ENCODE peak calls at places on chromosomes 16 and 17, in ten cellular contexts. One of them, this sample, is unnamed. For H3K4me1 and H3K36me3, the result is how much of the 10 kb centered on the place peaks cover.

GRCh38 chr16:25493136-25493811 is 198.5 kb upstream of the HS3ST4 start:
- DNase-seq in CD8-positive, alpha-beta memory T cell: no peak
- DNase-seq in neuronal stem cell: no peak
- DNase-seq in body of pancreas: no peak
- DNase-seq in thyroid gland: no peak
- DNase-seq in mesendoderm: no peak
- DNase-seq in heart right ventricle: no peak
- DNase-seq in neural progenitor cell: no peak
- DNase-seq in cardiac muscle cell: no peak
- DNase-seq in CD8-positive, alpha-beta T cell: no peak
- DNase-seq in this sample: no peak

GRCh38 chr17:39069114-39069756 is 82.2 kb downstream of the PLXDC1 start:
- DNase-seq in thyroid gland: peak
- DNase-seq in neural progenitor cell: peak
- DNase-seq in body of pancreas: peak
- DNase-seq in heart right ventricle: no peak
- DNase-seq in cardiac muscle cell: peak
- DNase-seq in CD8-positive, alpha-beta memory T cell: peak
- DNase-seq in mesendoderm: peak
- DNase-seq in CD8-positive, alpha-beta T cell: no peak
- DNase-seq in neuronal stem cell: peak
- DNase-seq in this sample: peak

GRCh38 chr16:24800586-24800985 is 45.2 kb upstream of the SLC5A11 start:
- DNase-seq in neuronal stem cell: no peak
- DNase-seq in cardiac muscle cell: peak
- DNase-seq in CD8-positive, alpha-beta T cell: no peak
- DNase-seq in mesendoderm: peak
- DNase-seq in neural progenitor cell: no peak
- DNase-seq in body of pancreas: no peak
- DNase-seq in heart right ventricle: no peak
- DNase-seq in thyroid gland: no peak
- DNase-seq in CD8-positive, alpha-beta memory T cell: no peak
- DNase-seq in this sample: no peak

GRCh38 chr17:44362964-44363612 is 565 bp downstream of the FAM171A2 start:
- DNase-seq in CD8-positive, alpha-beta T cell: no peak
- DNase-seq in CD8-positive, alpha-beta memory T cell: no peak
- DNase-seq in body of pancreas: no peak
- DNase-seq in mesendoderm: no peak
- DNase-seq in cardiac muscle cell: no peak
- DNase-seq in neural progenitor cell: peak
- DNase-seq in thyroid gland: peak
- DNase-seq in neuronal stem cell: no peak
- DNase-seq in heart right ventricle: no peak
- DNase-seq in this sample: peak

GRCh38 chr17:77827039-77827438 is 131.5 kb upstream of the TNRC6C start:
- DNase-seq in CD8-positive, alpha-beta T cell: no peak
- DNase-seq in heart right ventricle: no peak
- DNase-seq in cardiac muscle cell: no peak
- DNase-seq in neural progenitor cell: no peak
- DNase-seq in CD8-positive, alpha-beta memory T cell: no peak
- DNase-seq in mesendoderm: no peak
- DNase-seq in neuronal stem cell: no peak
- DNase-seq in body of pancreas: no peak
- DNase-seq in thyroid gland: no peak
- DNase-seq in this sample: no peak

GRCh38 chr17:73257516-73257915 is 4.2 kb downstream of the CPSF4L start:
- DNase-seq in heart right ventricle: no peak
- DNase-seq in CD8-positive, alpha-beta T cell: no peak
- DNase-seq in thyroid gland: peak
- DNase-seq in mesendoderm: no peak
- DNase-seq in cardiac muscle cell: no peak
- DNase-seq in body of pancreas: no peak
- DNase-seq in neuronal stem cell: no peak
- DNase-seq in CD8-positive, alpha-beta memory T cell: no peak
- DNase-seq in neural progenitor cell: no peak
- DNase-seq in this sample: no peak

GRCh38 chr16:68087688-68088087 is 2.5 kb downstream of the NFATC3 start:
- DNase-seq in thyroid gland: no peak
- DNase-seq in mesendoderm: no peak
- DNase-seq in CD8-positive, alpha-beta T cell: no peak
- DNase-seq in cardiac muscle cell: no peak
- DNase-seq in body of pancreas: no peak
- DNase-seq in heart right ventricle: no peak
- DNase-seq in neuronal stem cell: no peak
- DNase-seq in CD8-positive, alpha-beta memory T cell: no peak
- DNase-seq in neural progenitor cell: no peak
- DNase-seq in this sample: no peak

GRCh38 chr16:53745753-53746258 is 41.9 kb downstream of the FTO start:
- DNase-seq in heart right ventricle: no peak
- DNase-seq in thyroid gland: no peak
- DNase-seq in neuronal stem cell: no peak
- DNase-seq in body of pancreas: no peak
- DNase-seq in mesendoderm: peak
- DNase-seq in CD8-positive, alpha-beta memory T cell: no peak
- DNase-seq in cardiac muscle cell: peak
- DNase-seq in neural progenitor cell: no peak
- DNase-seq in CD8-positive, alpha-beta T cell: no peak
- DNase-seq in this sample: no peak

GRCh38 chr16:85639529-85640253 is 26.6 kb downstream of the GSE1 start:
- DNase-seq in body of pancreas: peak
- DNase-seq in cardiac muscle cell: no peak
- DNase-seq in heart right ventricle: peak
- DNase-seq in neural progenitor cell: no peak
- DNase-seq in neuronal stem cell: no peak
- DNase-seq in CD8-positive, alpha-beta memory T cell: no peak
- DNase-seq in thyroid gland: no peak
- DNase-seq in CD8-positive, alpha-beta T cell: no peak
- DNase-seq in mesendoderm: no peak
- DNase-seq in this sample: no peak

GRCh38 chr17:41635121-41636097 is 11.0 kb upstream of the KRT17 start:
- DNase-seq in neuronal stem cell: no peak
- DNase-seq in mesendoderm: peak
- DNase-seq in CD8-positive, alpha-beta memory T cell: no peak
- DNase-seq in heart right ventricle: peak
- DNase-seq in thyroid gland: no peak
- DNase-seq in cardiac muscle cell: peak
- DNase-seq in CD8-positive, alpha-beta T cell: no peak
- DNase-seq in body of pancreas: peak
- DNase-seq in neural progenitor cell: peak
- DNase-seq in this sample: no peak

GRCh38 chr16:9003763-9004162 is 40.1 kb upstream of the USP7 start:
- DNase-seq in thyroid gland: no peak
- DNase-seq in body of pancreas: no peak
- DNase-seq in heart right ventricle: no peak
- DNase-seq in neural progenitor cell: no peak
- DNase-seq in mesendoderm: no peak
- DNase-seq in cardiac muscle cell: no peak
- DNase-seq in CD8-positive, alpha-beta T cell: no peak
- DNase-seq in CD8-positive, alpha-beta memory T cell: no peak
- DNase-seq in neuronal stem cell: no peak
- DNase-seq in this sample: no peak

GRCh38 chr16:4940719-4941118 is 3.8 kb upstream of the PPL start:
- DNase-seq in body of pancreas: no peak
- DNase-seq in neuronal stem cell: no peak
- DNase-seq in CD8-positive, alpha-beta T cell: no peak
- DNase-seq in neural progenitor cell: no peak
- DNase-seq in thyroid gland: no peak
- DNase-seq in cardiac muscle cell: no peak
- DNase-seq in CD8-positive, alpha-beta memory T cell: no peak
- DNase-seq in heart right ventricle: no peak
- DNase-seq in mesendoderm: no peak
- DNase-seq in this sample: no peak

GRCh38 chr17:50904522-50905459 is 38.6 kb upstream of the TOB1 start:
- DNase-seq in neural progenitor cell: peak
- DNase-seq in CD8-positive, alpha-beta T cell: no peak
- DNase-seq in CD8-positive, alpha-beta memory T cell: no peak
- DNase-seq in heart right ventricle: no peak
- DNase-seq in mesendoderm: no peak
- DNase-seq in thyroid gland: peak
- DNase-seq in neuronal stem cell: no peak
- DNase-seq in cardiac muscle cell: peak
- DNase-seq in body of pancreas: peak
- DNase-seq in this sample: no peak

GRCh38 chr17:11628374-11628773 is 30.1 kb downstream of the DNAH9 start:
- DNase-seq in thyroid gland: no peak
- DNase-seq in body of pancreas: no peak
- DNase-seq in cardiac muscle cell: no peak
- DNase-seq in CD8-positive, alpha-beta T cell: no peak
- DNase-seq in heart right ventricle: no peak
- DNase-seq in CD8-positive, alpha-beta memory T cell: no peak
- DNase-seq in neural progenitor cell: peak
- DNase-seq in neuronal stem cell: no peak
- DNase-seq in mesendoderm: no peak
- DNase-seq in this sample: no peak

GRCh38 chr17:42547698-42548069 is 5.0 kb upstream of the HSD17B1 start:
- DNase-seq in CD8-positive, alpha-beta T cell: no peak
- DNase-seq in body of pancreas: peak
- DNase-seq in cardiac muscle cell: no peak
- DNase-seq in mesendoderm: no peak
- DNase-seq in CD8-positive, alpha-beta memory T cell: no peak
- DNase-seq in heart right ventricle: no peak
- DNase-seq in neural progenitor cell: no peak
- DNase-seq in thyroid gland: no peak
- DNase-seq in neuronal stem cell: no peak
- DNase-seq in this sample: no peak

GRCh38 chr17:80866050-80866793 is 125.4 kb upstream of the CHMP6 start:
- DNase-seq in thyroid gland: peak
- DNase-seq in body of pancreas: peak
- DNase-seq in neural progenitor cell: peak
- DNase-seq in neuronal stem cell: no peak
- DNase-seq in cardiac muscle cell: peak
- DNase-seq in mesendoderm: peak
- DNase-seq in CD8-positive, alpha-beta T cell: peak
- DNase-seq in CD8-positive, alpha-beta memory T cell: peak
- DNase-seq in heart right ventricle: peak
- DNase-seq in this sample: no peak

GRCh38 chr16:27426423-27427408 is 24.7 kb downstream of the IL21R start:
- DNase-seq in mesendoderm: peak
- DNase-seq in cardiac muscle cell: peak
- DNase-seq in neural progenitor cell: no peak
- DNase-seq in body of pancreas: no peak
- DNase-seq in CD8-positive, alpha-beta memory T cell: peak
- DNase-seq in thyroid gland: peak
- DNase-seq in heart right ventricle: peak
- DNase-seq in neuronal stem cell: no peak
- DNase-seq in CD8-positive, alpha-beta T cell: peak
- DNase-seq in this sample: peak

DNA sequence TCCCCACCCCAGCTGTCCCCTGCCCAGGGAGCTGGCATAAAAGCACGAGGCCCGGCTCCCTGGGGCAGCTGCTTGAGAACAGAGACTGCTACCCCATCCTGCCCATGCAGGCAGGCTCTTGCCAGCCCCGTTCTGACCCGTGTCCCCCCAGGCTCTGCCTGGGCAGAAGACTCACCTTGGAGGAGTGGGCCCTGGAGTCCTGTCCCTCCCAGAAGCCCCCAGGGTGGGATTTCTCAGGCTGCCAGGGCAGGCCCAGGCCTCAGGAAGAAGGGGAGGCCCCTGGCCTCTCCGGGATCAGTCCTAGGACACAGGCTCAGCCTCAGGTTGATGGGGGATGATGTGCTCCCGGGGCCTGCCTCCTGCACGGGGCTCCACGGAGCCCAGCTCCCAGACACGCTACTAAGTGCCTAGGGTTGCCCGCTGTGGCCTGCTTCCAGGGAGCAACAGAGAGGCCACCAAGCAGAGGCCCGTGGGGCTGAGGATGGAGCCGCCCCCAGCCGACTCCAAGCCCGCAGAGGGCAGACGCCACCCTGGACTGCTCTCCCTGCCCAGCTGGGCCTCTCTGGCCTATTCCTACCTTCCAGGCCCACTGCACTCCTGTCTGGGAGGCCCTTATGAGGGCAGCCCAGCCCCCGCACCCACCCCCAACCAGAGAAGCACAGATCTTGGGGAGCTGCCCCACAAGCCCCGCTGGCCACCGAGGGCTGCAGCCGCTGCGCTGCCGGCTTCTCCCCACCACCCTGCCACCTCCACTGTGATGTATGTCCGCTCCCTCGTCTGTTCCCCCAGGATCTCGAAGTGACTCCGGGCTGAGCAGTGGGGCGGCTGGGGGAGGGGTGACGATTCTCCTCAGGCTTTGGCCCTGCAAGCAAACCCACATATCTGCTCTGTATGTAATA is 1.7 kb downstream of the NME3 start:
- DNase-seq in heart right ventricle: no peak
- DNase-seq in neuronal stem cell: no peak
- DNase-seq in thyroid gland: no peak
- DNase-seq in CD8-positive, alpha-beta memory T cell: no peak
- DNase-seq in CD8-positive, alpha-beta T cell: no peak
- DNase-seq in body of pancreas: peak
- DNase-seq in mesendoderm: no peak
- DNase-seq in cardiac muscle cell: no peak
- DNase-seq in neural progenitor cell: no peak
- DNase-seq in this sample: no peak
- H3K27ac ChIP-seq in heart right ventricle: peak
- H3K27ac ChIP-seq in neuronal stem cell: no peak
- H3K27ac ChIP-seq in thyroid gland: no peak
- H3K27ac ChIP-seq in CD8-positive, alpha-beta memory T cell: no peak
- H3K27ac ChIP-seq in CD8-positive, alpha-beta T cell: no peak
- H3K27ac ChIP-seq in body of pancreas: peak
- H3K27ac ChIP-seq in mesendoderm: no peak
- H3K27ac ChIP-seq in cardiac muscle cell: no peak
- H3K27ac ChIP-seq in neural progenitor cell: no peak
- H3K27ac ChIP-seq in this sample: peak

GRCh38 chr16:652454-653021 is 3.4 kb downstream of the WDR90 start:
- DNase-seq in neuronal stem cell: no peak
- DNase-seq in body of pancreas: no peak
- DNase-seq in CD8-positive, alpha-beta memory T cell: no peak
- DNase-seq in thyroid gland: no peak
- DNase-seq in heart right ventricle: no peak
- DNase-seq in neural progenitor cell: no peak
- DNase-seq in CD8-positive, alpha-beta T cell: no peak
- DNase-seq in mesendoderm: no peak
- DNase-seq in cardiac muscle cell: no peak
- DNase-seq in this sample: no peak
- H3K4me1 ChIP-seq in neuronal stem cell: under half
- H3K4me1 ChIP-seq in body of pancreas: under half
- H3K4me1 ChIP-seq in CD8-positive, alpha-beta memory T cell: under half
- H3K4me1 ChIP-seq in thyroid gland: under half
- H3K4me1 ChIP-seq in heart right ventricle: under half
- H3K4me1 ChIP-seq in neural progenitor cell: under half
- H3K4me1 ChIP-seq in CD8-positive, alpha-beta T cell: under half
- H3K4me1 ChIP-seq in mesendoderm: under half
- H3K4me1 ChIP-seq in cardiac muscle cell: under half
- H3K4me1 ChIP-seq in this sample: under half

GRCh38 chr17:1896243-1897163 is 66.7 kb downstream of the RPA1 start:
- DNase-seq in CD8-positive, alpha-beta T cell: no peak
- DNase-seq in mesendoderm: no peak
- DNase-seq in CD8-positive, alpha-beta memory T cell: peak
- DNase-seq in body of pancreas: no peak
- DNase-seq in neural progenitor cell: no peak
- DNase-seq in thyroid gland: no peak
- DNase-seq in heart right ventricle: no peak
- DNase-seq in cardiac muscle cell: no peak
- DNase-seq in neuronal stem cell: no peak
- DNase-seq in this sample: no peak
- H3K36me3 ChIP-seq in CD8-positive, alpha-beta T cell: under half
- H3K36me3 ChIP-seq in mesendoderm: under half
- H3K36me3 ChIP-seq in CD8-positive, alpha-beta memory T cell: half or more
- H3K36me3 ChIP-seq in body of pancreas: under half
- H3K36me3 ChIP-seq in neural progenitor cell: under half
- H3K36me3 ChIP-seq in thyroid gland: under half
- H3K36me3 ChIP-seq in heart right ventricle: under half
- H3K36me3 ChIP-seq in cardiac muscle cell: under half
- H3K36me3 ChIP-seq in neuronal stem cell: half or more
- H3K36me3 ChIP-seq in this sample: half or more

GRCh38 chr17:76271669-76272540 is 6.8 kb downstream of the UBALD2 start:
- DNase-seq in heart right ventricle: no peak
- DNase-seq in CD8-positive, alpha-beta T cell: peak
- DNase-seq in neuronal stem cell: no peak
- DNase-seq in cardiac muscle cell: peak
- DNase-seq in body of pancreas: peak
- DNase-seq in thyroid gland: peak
- DNase-seq in neural progenitor cell: no peak
- DNase-seq in mesendoderm: peak
- DNase-seq in CD8-positive, alpha-beta memory T cell: peak
- DNase-seq in this sample: peak
- H3K27ac ChIP-seq in heart right ventricle: peak
- H3K27ac ChIP-seq in CD8-positive, alpha-beta T cell: peak
- H3K27ac ChIP-seq in neuronal stem cell: no peak
- H3K27ac ChIP-seq in cardiac muscle cell: peak
- H3K27ac ChIP-seq in body of pancreas: peak
- H3K27ac ChIP-seq in thyroid gland: peak
- H3K27ac ChIP-seq in neural progenitor cell: peak
- H3K27ac ChIP-seq in mesendoderm: no peak
- H3K27ac ChIP-seq in CD8-positive, alpha-beta memory T cell: peak
- H3K27ac ChIP-seq in this sample: peak

This sample was measured in naive thymus-derived CD4-positive, alpha-beta T cell.